ENCODE peak calls at places on chromosomes 5 and 9, in four cellular contexts. W is spleen, D is HCT116, K is stomach. L is an unnamed sample.

GRCh38 chr9:136472640-136473353 is 10.0 kb downstream of the SEC16A start:
- DNase-seq in W (no peak), D (no peak), K (no peak), L (no peak)

GRCh38 chr5:80372780-80373179 is 35.1 kb upstream of the ZFYVE16 start:
- DNase-seq in W (no peak), D (no peak), K (no peak), L (no peak)

GRCh38 chr5:145983461-145983860 is 47.1 kb downstream of the SH3RF2 start:
- DNase-seq in W (no peak), D (no peak), K (no peak), L (no peak)

GRCh38 chr5:96252596-96252995 is 180.5 kb downstream of the PCSK1 start:
- DNase-seq in W (no peak), D (no peak), K (no peak), L (no peak)

GRCh38 chr5:7592910-7593309 is 197.0 kb downstream of the ADCY2 start:
- DNase-seq in W (no peak), D (no peak), K (no peak), L (no peak)

GRCh38 chr5:10355071-10355889 is 1.8 kb downstream of the MARCHF6 start:
- DNase-seq in W (no peak), D (no peak), K (no peak), L (no peak)

GRCh38 chr5:137880313-137880712 is 8.9 kb upstream of the PKD2L2 start:
- DNase-seq in W (no peak), D (no peak), K (no peak), L (no peak)

GRCh38 chr5:180328296-180329137 is 24.6 kb downstream of the GFPT2 start:
- DNase-seq in W (peak; percentile 95), D (peak; percentile 74), K (peak; percentile 88), L (peak; percentile 63)

GRCh38 chr5:71699751-71700150 is 19.3 kb upstream of the CARTPT start:
- DNase-seq in W (no peak), D (no peak), K (no peak), L (no peak)

GRCh38 chr9:14372437-14373318 is 58.7 kb upstream of the NFIB start:
- DNase-seq in W (no peak), D (peak; percentile 4), K (no peak), L (no peak)

GRCh38 chr5:159106193-159106568 is 6.5 kb upstream of the EBF1 start:
- DNase-seq in W (peak; percentile 73), D (no peak), K (no peak), L (no peak)

GRCh38 chr5:125257057-125257970 is 510.9 kb upstream of the ZNF608 start:
- DNase-seq in W (no peak), D (no peak), K (no peak), L (no peak)

GRCh38 chr5:125408582-125409069 is 662.2 kb upstream of the ZNF608 start:
- DNase-seq in W (no peak), D (peak; percentile 27), K (no peak), L (no peak)

GRCh38 chr5:97628011-97628410 is 445.0 kb upstream of the RIOK2 start:
- DNase-seq in W (no peak), D (no peak), K (no peak), L (no peak)

GRCh38 chr9:91239367-91240111 is 122.2 kb downstream of the AUH start:
- DNase-seq in W (no peak), D (no peak), K (no peak), L (no peak)

GRCh38 chr5:154740483-154740882 is 14.7 kb upstream of the LARP1 start:
- DNase-seq in W (no peak), D (no peak), K (peak; percentile 70), L (no peak)

GRCh38 chr5:142540774-142541466 is 145.0 kb downstream of the FGF1 start:
- DNase-seq in W (no peak), D (no peak), K (no peak), L (no peak)

GRCh38 chr9:113221800-113222481 is 597 bp downstream of the SLC31A1 start:
- DNase-seq in W (no peak), D (no peak), K (no peak), L (no peak)

GRCh38 chr5:78587775-78588291 is 60.7 kb downstream of the LHFPL2 start:
- DNase-seq in W (no peak), D (no peak), K (no peak), L (no peak)

GRCh38 chr5:176609724-176610429 is at the start of gene GPRIN1:
- DNase-seq in W (peak; percentile 88), D (peak; percentile 18), K (peak; percentile 48), L (no peak)

GRCh38 chr5:16577677-16578076 is 39.1 kb downstream of the RETREG1 start:
- DNase-seq in W (no peak), D (no peak), K (no peak), L (no peak)

GRCh38 chr5:80736730-80737129 is 81.9 kb upstream of the DHFR start:
- DNase-seq in W (no peak), D (no peak), K (no peak), L (no peak)

GRCh38 chr5:134510970-134511795 is 14.3 kb upstream of the JADE2 start:
- DNase-seq in W (peak; percentile 6), D (no peak), K (no peak), L (no peak)

GRCh38 chr5:134512661-134512999 is 12.8 kb upstream of the JADE2 start:
- DNase-seq in W (no peak), D (no peak), K (no peak), L (no peak)

GRCh38 chr5:134509308-134510040 is 16.0 kb upstream of the JADE2 start:
- DNase-seq in W (peak; percentile 58), D (peak; percentile 87), K (peak; percentile 44), L (no peak)

GRCh38 chr5:134508521-134509195 is 16.8 kb upstream of the JADE2 start:
- DNase-seq in W (peak; percentile 65), D (no peak), K (no peak), L (no peak)

GRCh38 chr5:134511796-134512660 is 13.4 kb upstream of the JADE2 start:
- DNase-seq in W (no peak), D (no peak), K (peak; percentile 67), L (no peak)
- TF ChIP-seq CTCF in W (no peak), D (peak; percentile 45), K (peak; percentile 30), L (no peak)

GRCh38 chr9:125141751-125142150 is 1.6 kb downstream of the SCAI start:
- DNase-seq in W (no peak), D (no peak), K (no peak), L (no peak)
- TF ChIP-seq POLR2AphosphoS5 in W (no peak), D (no peak), K (no peak), L (no peak)

GRCh38 chr5:170747851-170748250 is 35.7 kb upstream of the GABRP start:
- DNase-seq in W (no peak), D (peak; percentile 16), K (no peak), L (no peak)
- TF ChIP-seq CTCF in W (no peak), D (peak; percentile 56), K (peak; percentile 13), L (no peak)

GRCh38 chr5:128237504-128237903 is 153.9 kb downstream of the SLC12A2 start:
- DNase-seq in W (no peak), D (no peak), K (no peak), L (no peak)
- TF ChIP-seq POLR2AphosphoS5 in W (no peak), D (no peak), K (no peak), L (no peak)